ENCODE peak calls at places on chromosomes 7 and 10, in eight cellular contexts. One of them, this sample, is unnamed.

GRCh38 chr10:10044959-10045764 is 972.5 kb upstream of the CELF2 start:
- DNase-seq in fibroblast of the aortic adventitia: no peak
- DNase-seq in foreskin fibroblast: no peak
- DNase-seq in lower leg skin: no peak
- DNase-seq in GM06990: peak
- DNase-seq in K562: no peak
- DNase-seq in heart left ventricle: no peak
- DNase-seq in naive thymus-derived CD4-positive, alpha-beta T cell: no peak
- DNase-seq in this sample: no peak

GRCh38 chr10:126337241-126337640 is 51.0 kb downstream of the ADAM12 start:
- DNase-seq in fibroblast of the aortic adventitia: no peak
- DNase-seq in K562: no peak
- DNase-seq in GM06990: no peak
- DNase-seq in naive thymus-derived CD4-positive, alpha-beta T cell: no peak
- DNase-seq in foreskin fibroblast: no peak
- DNase-seq in lower leg skin: no peak
- DNase-seq in heart left ventricle: no peak
- DNase-seq in this sample: no peak

GRCh38 chr7:2399848-2400587 is 3.4 kb upstream of the CHST12 start:
- DNase-seq in heart left ventricle: peak
- DNase-seq in lower leg skin: peak
- DNase-seq in foreskin fibroblast: peak
- DNase-seq in K562: no peak
- DNase-seq in naive thymus-derived CD4-positive, alpha-beta T cell: no peak
- DNase-seq in GM06990: no peak
- DNase-seq in fibroblast of the aortic adventitia: peak
- DNase-seq in this sample: peak

GRCh38 chr10:68135922-68136718 is 26.8 kb downstream of the MYPN start:
- DNase-seq in heart left ventricle: no peak
- DNase-seq in GM06990: no peak
- DNase-seq in K562: no peak
- DNase-seq in foreskin fibroblast: peak
- DNase-seq in fibroblast of the aortic adventitia: peak
- DNase-seq in lower leg skin: no peak
- DNase-seq in naive thymus-derived CD4-positive, alpha-beta T cell: no peak
- DNase-seq in this sample: peak

GRCh38 chr7:86939197-86939814 is 120.1 kb downstream of the ELAPOR2 start:
- DNase-seq in GM06990: peak
- DNase-seq in heart left ventricle: peak
- DNase-seq in foreskin fibroblast: peak
- DNase-seq in naive thymus-derived CD4-positive, alpha-beta T cell: no peak
- DNase-seq in fibroblast of the aortic adventitia: peak
- DNase-seq in K562: peak
- DNase-seq in lower leg skin: no peak
- DNase-seq in this sample: peak

GRCh38 chr10:3239066-3239919 is 66.7 kb upstream of the PITRM1 start:
- DNase-seq in lower leg skin: peak
- DNase-seq in heart left ventricle: peak
- DNase-seq in GM06990: peak
- DNase-seq in fibroblast of the aortic adventitia: peak
- DNase-seq in K562: peak
- DNase-seq in foreskin fibroblast: peak
- DNase-seq in naive thymus-derived CD4-positive, alpha-beta T cell: peak
- DNase-seq in this sample: peak

GRCh38 chr10:102115775-102116174 is 4.4 kb downstream of the LDB1 start:
- DNase-seq in lower leg skin: no peak
- DNase-seq in naive thymus-derived CD4-positive, alpha-beta T cell: no peak
- DNase-seq in GM06990: no peak
- DNase-seq in heart left ventricle: no peak
- DNase-seq in fibroblast of the aortic adventitia: no peak
- DNase-seq in foreskin fibroblast: no peak
- DNase-seq in K562: no peak
- DNase-seq in this sample: no peak

GRCh38 chr7:2019693-2020511 is 212.8 kb downstream of the MAD1L1 start:
- DNase-seq in K562: peak
- DNase-seq in heart left ventricle: peak
- DNase-seq in GM06990: peak
- DNase-seq in naive thymus-derived CD4-positive, alpha-beta T cell: peak
- DNase-seq in foreskin fibroblast: peak
- DNase-seq in lower leg skin: peak
- DNase-seq in fibroblast of the aortic adventitia: peak
- DNase-seq in this sample: peak

GRCh38 chr10:69742928-69743602 is 58.6 kb upstream of the COL13A1 start:
- DNase-seq in naive thymus-derived CD4-positive, alpha-beta T cell: no peak
- DNase-seq in foreskin fibroblast: no peak
- DNase-seq in K562: peak
- DNase-seq in GM06990: no peak
- DNase-seq in lower leg skin: no peak
- DNase-seq in fibroblast of the aortic adventitia: peak
- DNase-seq in heart left ventricle: no peak
- DNase-seq in this sample: peak

GRCh38 chr7:157977717-157978470 is 609.7 kb downstream of the PTPRN2 start:
- DNase-seq in GM06990: no peak
- DNase-seq in heart left ventricle: no peak
- DNase-seq in K562: no peak
- DNase-seq in naive thymus-derived CD4-positive, alpha-beta T cell: no peak
- DNase-seq in lower leg skin: peak
- DNase-seq in foreskin fibroblast: no peak
- DNase-seq in fibroblast of the aortic adventitia: no peak
- DNase-seq in this sample: no peak

GRCh38 chr7:94374231-94374630 is 20.5 kb upstream of the COL1A2 start:
- DNase-seq in GM06990: no peak
- DNase-seq in foreskin fibroblast: peak
- DNase-seq in lower leg skin: peak
- DNase-seq in K562: no peak
- DNase-seq in naive thymus-derived CD4-positive, alpha-beta T cell: no peak
- DNase-seq in fibroblast of the aortic adventitia: peak
- DNase-seq in heart left ventricle: peak
- DNase-seq in this sample: peak

GRCh38 chr10:129761981-129762956 is 201.8 kb downstream of the EBF3 start:
- DNase-seq in lower leg skin: peak
- DNase-seq in naive thymus-derived CD4-positive, alpha-beta T cell: no peak
- DNase-seq in foreskin fibroblast: no peak
- DNase-seq in GM06990: no peak
- DNase-seq in heart left ventricle: no peak
- DNase-seq in K562: no peak
- DNase-seq in fibroblast of the aortic adventitia: no peak
- DNase-seq in this sample: no peak

GRCh38 chr7:96415293-96415940 is 93.5 kb upstream of the SLC25A13 start:
- DNase-seq in fibroblast of the aortic adventitia: no peak
- DNase-seq in naive thymus-derived CD4-positive, alpha-beta T cell: no peak
- DNase-seq in lower leg skin: no peak
- DNase-seq in GM06990: no peak
- DNase-seq in heart left ventricle: no peak
- DNase-seq in foreskin fibroblast: no peak
- DNase-seq in K562: no peak
- DNase-seq in this sample: no peak

GRCh38 chr10:97278491-97278989 is 13.9 kb downstream of the ARHGAP19 start:
- DNase-seq in fibroblast of the aortic adventitia: peak
- DNase-seq in K562: peak
- DNase-seq in naive thymus-derived CD4-positive, alpha-beta T cell: no peak
- DNase-seq in heart left ventricle: no peak
- DNase-seq in GM06990: peak
- DNase-seq in foreskin fibroblast: peak
- DNase-seq in lower leg skin: no peak
- DNase-seq in this sample: peak

GRCh38 chr10:46516660-46517416 is 39.6 kb downstream of the GPRIN2 start:
- DNase-seq in naive thymus-derived CD4-positive, alpha-beta T cell: no peak
- DNase-seq in fibroblast of the aortic adventitia: peak
- DNase-seq in heart left ventricle: no peak
- DNase-seq in GM06990: no peak
- DNase-seq in foreskin fibroblast: peak
- DNase-seq in K562: no peak
- DNase-seq in lower leg skin: peak
- DNase-seq in this sample: peak

GRCh38 chr10:15856328-15857000 is 3.8 kb downstream of the MINDY3 start:
- DNase-seq in heart left ventricle: no peak
- DNase-seq in K562: peak
- DNase-seq in GM06990: no peak
- DNase-seq in fibroblast of the aortic adventitia: no peak
- DNase-seq in foreskin fibroblast: no peak
- DNase-seq in lower leg skin: no peak
- DNase-seq in naive thymus-derived CD4-positive, alpha-beta T cell: no peak
- DNase-seq in this sample: no peak

GRCh38 chr10:78290131-78290750 is 256.6 kb downstream of the RPS24 start:
- DNase-seq in GM06990: no peak
- DNase-seq in foreskin fibroblast: no peak
- DNase-seq in fibroblast of the aortic adventitia: no peak
- DNase-seq in naive thymus-derived CD4-positive, alpha-beta T cell: no peak
- DNase-seq in K562: no peak
- DNase-seq in lower leg skin: no peak
- DNase-seq in heart left ventricle: no peak
- DNase-seq in this sample: no peak

GRCh38 chr10:108616559-108617285 is 1306.6 kb downstream of the XPNPEP1 start:
- DNase-seq in fibroblast of the aortic adventitia: no peak
- DNase-seq in K562: no peak
- DNase-seq in GM06990: no peak
- DNase-seq in naive thymus-derived CD4-positive, alpha-beta T cell: no peak
- DNase-seq in heart left ventricle: no peak
- DNase-seq in foreskin fibroblast: no peak
- DNase-seq in lower leg skin: no peak
- DNase-seq in this sample: no peak

GRCh38 chr10:125911145-125911544 is 14.8 kb downstream of the FANK1 start:
- DNase-seq in foreskin fibroblast: no peak
- DNase-seq in lower leg skin: no peak
- DNase-seq in naive thymus-derived CD4-positive, alpha-beta T cell: no peak
- DNase-seq in K562: no peak
- DNase-seq in fibroblast of the aortic adventitia: no peak
- DNase-seq in GM06990: no peak
- DNase-seq in heart left ventricle: no peak
- DNase-seq in this sample: no peak

GRCh38 chr10:130807721-130808120 is 503.8 kb downstream of the TCERG1L start:
- DNase-seq in lower leg skin: peak
- DNase-seq in heart left ventricle: no peak
- DNase-seq in K562: no peak
- DNase-seq in GM06990: no peak
- DNase-seq in foreskin fibroblast: no peak
- DNase-seq in naive thymus-derived CD4-positive, alpha-beta T cell: no peak
- DNase-seq in fibroblast of the aortic adventitia: no peak
- DNase-seq in this sample: no peak

GRCh38 chr7:154910977-154911376 is 91.9 kb downstream of the PAXIP1 start:
- DNase-seq in foreskin fibroblast: no peak
- DNase-seq in lower leg skin: peak
- DNase-seq in fibroblast of the aortic adventitia: no peak
- DNase-seq in GM06990: no peak
- DNase-seq in heart left ventricle: no peak
- DNase-seq in K562: no peak
- DNase-seq in naive thymus-derived CD4-positive, alpha-beta T cell: no peak
- DNase-seq in this sample: no peak
- H3K4me3 ChIP-seq in foreskin fibroblast: no peak
- H3K4me3 ChIP-seq in lower leg skin: no peak
- H3K4me3 ChIP-seq in fibroblast of the aortic adventitia: no peak
- H3K4me3 ChIP-seq in GM06990: no peak
- H3K4me3 ChIP-seq in heart left ventricle: no peak
- H3K4me3 ChIP-seq in K562: no peak
- H3K4me3 ChIP-seq in naive thymus-derived CD4-positive, alpha-beta T cell: no peak
- H3K4me3 ChIP-seq in this sample: no peak

GRCh38 chr10:121994429-121994881 is 5.5 kb downstream of the TACC2 start:
- DNase-seq in GM06990: no peak
- DNase-seq in naive thymus-derived CD4-positive, alpha-beta T cell: no peak
- DNase-seq in K562: no peak
- DNase-seq in heart left ventricle: peak
- DNase-seq in foreskin fibroblast: no peak
- DNase-seq in fibroblast of the aortic adventitia: no peak
- DNase-seq in lower leg skin: peak
- DNase-seq in this sample: no peak
- H3K4me3 ChIP-seq in GM06990: no peak
- H3K4me3 ChIP-seq in naive thymus-derived CD4-positive, alpha-beta T cell: no peak
- H3K4me3 ChIP-seq in K562: no peak
- H3K4me3 ChIP-seq in heart left ventricle: peak
- H3K4me3 ChIP-seq in foreskin fibroblast: no peak
- H3K4me3 ChIP-seq in fibroblast of the aortic adventitia: no peak
- H3K4me3 ChIP-seq in lower leg skin: no peak
- H3K4me3 ChIP-seq in this sample: no peak

GRCh38 chr7:130486963-130487324 is 4.9 kb upstream of the MEST start:
- DNase-seq in foreskin fibroblast: no peak
- DNase-seq in naive thymus-derived CD4-positive, alpha-beta T cell: no peak
- DNase-seq in heart left ventricle: no peak
- DNase-seq in GM06990: no peak
- DNase-seq in fibroblast of the aortic adventitia: no peak
- DNase-seq in K562: no peak
- DNase-seq in lower leg skin: no peak
- DNase-seq in this sample: no peak

GRCh38 chr7:130486114-130486962 is 5.5 kb upstream of the MEST start:
- DNase-seq in K562: peak
- DNase-seq in GM06990: peak
- DNase-seq in heart left ventricle: peak
- DNase-seq in lower leg skin: no peak
- DNase-seq in fibroblast of the aortic adventitia: no peak
- DNase-seq in naive thymus-derived CD4-positive, alpha-beta T cell: peak
- DNase-seq in foreskin fibroblast: no peak
- DNase-seq in this sample: no peak

GRCh38 chr7:130483036-130483435 is 8.8 kb upstream of the MEST start:
- DNase-seq in lower leg skin: no peak
- DNase-seq in heart left ventricle: no peak
- DNase-seq in fibroblast of the aortic adventitia: no peak
- DNase-seq in GM06990: no peak
- DNase-seq in K562: no peak
- DNase-seq in foreskin fibroblast: no peak
- DNase-seq in naive thymus-derived CD4-positive, alpha-beta T cell: no peak
- DNase-seq in this sample: no peak

GRCh38 chr7:130488376-130489139 is 3.3 kb upstream of the MEST start:
- DNase-seq in naive thymus-derived CD4-positive, alpha-beta T cell: no peak
- DNase-seq in heart left ventricle: no peak
- DNase-seq in lower leg skin: no peak
- DNase-seq in K562: no peak
- DNase-seq in fibroblast of the aortic adventitia: no peak
- DNase-seq in foreskin fibroblast: no peak
- DNase-seq in GM06990: no peak
- DNase-seq in this sample: no peak

GRCh38 chr7:130485734-130486113 is 6.2 kb upstream of the MEST start:
- DNase-seq in heart left ventricle: no peak
- DNase-seq in K562: no peak
- DNase-seq in foreskin fibroblast: no peak
- DNase-seq in fibroblast of the aortic adventitia: no peak
- DNase-seq in GM06990: no peak
- DNase-seq in naive thymus-derived CD4-positive, alpha-beta T cell: no peak
- DNase-seq in lower leg skin: no peak
- DNase-seq in this sample: no peak
- H3K4me3 ChIP-seq in heart left ventricle: peak
- H3K4me3 ChIP-seq in K562: no peak
- H3K4me3 ChIP-seq in foreskin fibroblast: no peak
- H3K4me3 ChIP-seq in fibroblast of the aortic adventitia: no peak
- H3K4me3 ChIP-seq in GM06990: peak
- H3K4me3 ChIP-seq in naive thymus-derived CD4-positive, alpha-beta T cell: peak
- H3K4me3 ChIP-seq in lower leg skin: no peak
- H3K4me3 ChIP-seq in this sample: no peak

DNA sequence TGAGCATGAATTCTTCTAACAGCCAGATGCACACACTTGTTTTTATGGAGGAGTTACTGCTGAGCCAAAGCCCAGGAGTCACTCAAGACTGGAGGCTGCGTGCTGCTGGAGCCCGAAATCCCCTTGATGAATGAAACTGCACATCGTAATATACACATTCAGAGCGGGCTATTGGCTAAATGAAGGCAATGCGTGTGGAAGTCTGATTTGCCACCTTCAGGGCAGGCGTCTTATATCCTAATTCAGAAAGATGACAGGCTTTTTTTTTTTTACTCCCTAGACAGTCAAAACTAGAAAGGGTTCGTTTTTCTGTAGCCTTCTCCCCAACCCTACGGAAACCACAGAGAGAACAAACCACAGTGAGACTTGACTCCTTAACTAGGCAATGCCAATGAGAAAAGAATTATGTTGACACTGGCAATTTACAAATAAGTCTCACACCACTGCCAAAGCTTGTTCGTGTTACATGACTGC is 227.2 kb upstream of the KLF14 start:
- DNase-seq in foreskin fibroblast: no peak
- DNase-seq in fibroblast of the aortic adventitia: peak
- DNase-seq in K562: no peak
- DNase-seq in GM06990: peak
- DNase-seq in naive thymus-derived CD4-positive, alpha-beta T cell: peak
- DNase-seq in lower leg skin: no peak
- DNase-seq in heart left ventricle: no peak
- DNase-seq in this sample: peak
- H3K4me3 ChIP-seq in foreskin fibroblast: no peak
- H3K4me3 ChIP-seq in fibroblast of the aortic adventitia: peak
- H3K4me3 ChIP-seq in K562: no peak
- H3K4me3 ChIP-seq in GM06990: peak
- H3K4me3 ChIP-seq in naive thymus-derived CD4-positive, alpha-beta T cell: peak
- H3K4me3 ChIP-seq in lower leg skin: no peak
- H3K4me3 ChIP-seq in heart left ventricle: no peak
- H3K4me3 ChIP-seq in this sample: peak